ENCODE peak calls at places on chromosome 10, in six cellular contexts. One of them, this sample, is unnamed.

GRCh38 chr10:92066386-92066785 is 142.8 kb downstream of the BTAF1 start:
- DNase-seq in hepatocyte: no peak
- DNase-seq in breast epithelium: no peak
- DNase-seq in stomach: no peak
- DNase-seq in thoracic aorta: no peak
- DNase-seq in right lobe of liver: no peak
- DNase-seq in this sample: no peak

GRCh38 chr10:5501976-5502902 is 2.9 kb upstream of the CALML5 start:
- DNase-seq in hepatocyte: no peak
- DNase-seq in thoracic aorta: no peak
- DNase-seq in breast epithelium: no peak
- DNase-seq in stomach: no peak
- DNase-seq in right lobe of liver: no peak
- DNase-seq in this sample: no peak

GRCh38 chr10:100748251-100749058 is 3.1 kb downstream of the PAX2 start:
- DNase-seq in breast epithelium: no peak
- DNase-seq in hepatocyte: no peak
- DNase-seq in stomach: no peak
- DNase-seq in right lobe of liver: no peak
- DNase-seq in thoracic aorta: no peak
- DNase-seq in this sample: no peak

GRCh38 chr10:30591249-30591670 is 38.3 kb downstream of the LYZL2 start:
- DNase-seq in thoracic aorta: no peak
- DNase-seq in breast epithelium: no peak
- DNase-seq in right lobe of liver: no peak
- DNase-seq in hepatocyte: peak; percentile 72
- DNase-seq in stomach: no peak
- DNase-seq in this sample: peak; percentile 43

GRCh38 chr10:30390207-30390606 is 41.1 kb upstream of the MTPAP start:
- DNase-seq in thoracic aorta: no peak
- DNase-seq in hepatocyte: no peak
- DNase-seq in right lobe of liver: no peak
- DNase-seq in breast epithelium: no peak
- DNase-seq in stomach: no peak
- DNase-seq in this sample: no peak

GRCh38 chr10:74733612-74734011 is 92.8 kb upstream of the KAT6B start:
- DNase-seq in breast epithelium: no peak
- DNase-seq in stomach: no peak
- DNase-seq in hepatocyte: no peak
- DNase-seq in right lobe of liver: no peak
- DNase-seq in thoracic aorta: no peak
- DNase-seq in this sample: no peak

GRCh38 chr10:69239816-69240434 is 19.8 kb downstream of the HKDC1 start:
- DNase-seq in right lobe of liver: no peak
- DNase-seq in thoracic aorta: no peak
- DNase-seq in stomach: no peak
- DNase-seq in hepatocyte: no peak
- DNase-seq in breast epithelium: peak; percentile 44
- DNase-seq in this sample: no peak

GRCh38 chr10:42475168-42476098 is 162.9 kb downstream of the ZNF33B start:
- DNase-seq in thoracic aorta: no peak
- DNase-seq in stomach: no peak
- DNase-seq in breast epithelium: no peak
- DNase-seq in right lobe of liver: peak; percentile 57
- DNase-seq in hepatocyte: no peak
- DNase-seq in this sample: peak; percentile 40

GRCh38 chr10:127041561-127041960 is 136.3 kb downstream of the DOCK1 start:
- DNase-seq in hepatocyte: no peak
- DNase-seq in thoracic aorta: no peak
- DNase-seq in breast epithelium: no peak
- DNase-seq in right lobe of liver: no peak
- DNase-seq in stomach: no peak
- DNase-seq in this sample: peak; percentile 4

GRCh38 chr10:95278061-95278988 is 12.5 kb downstream of the PDLIM1 start:
- DNase-seq in stomach: no peak
- DNase-seq in hepatocyte: no peak
- DNase-seq in thoracic aorta: no peak
- DNase-seq in right lobe of liver: no peak
- DNase-seq in breast epithelium: no peak
- DNase-seq in this sample: no peak

GRCh38 chr10:93464826-93465388 is 17.2 kb downstream of the MYOF start:
- DNase-seq in breast epithelium: no peak
- DNase-seq in right lobe of liver: no peak
- DNase-seq in thoracic aorta: no peak
- DNase-seq in stomach: no peak
- DNase-seq in hepatocyte: no peak
- DNase-seq in this sample: no peak

GRCh38 chr10:112307631-112308502 is 24.7 kb downstream of the TECTB start:
- DNase-seq in breast epithelium: no peak
- DNase-seq in hepatocyte: peak; percentile 72
- DNase-seq in stomach: peak; percentile 68
- DNase-seq in right lobe of liver: peak; percentile 68
- DNase-seq in thoracic aorta: no peak
- DNase-seq in this sample: peak; percentile 63

GRCh38 chr10:19917756-19918478 is 101.7 kb downstream of the PLXDC2 start:
- DNase-seq in hepatocyte: no peak
- DNase-seq in right lobe of liver: no peak
- DNase-seq in breast epithelium: no peak
- DNase-seq in stomach: no peak
- DNase-seq in thoracic aorta: no peak
- DNase-seq in this sample: no peak

GRCh38 chr10:29774475-29774874 is 139.7 kb upstream of the SVIL start:
- DNase-seq in hepatocyte: no peak
- DNase-seq in right lobe of liver: no peak
- DNase-seq in stomach: no peak
- DNase-seq in breast epithelium: no peak
- DNase-seq in thoracic aorta: no peak
- DNase-seq in this sample: no peak

GRCh38 chr10:63977329-63977923 is 456.2 kb downstream of the REEP3 start:
- DNase-seq in breast epithelium: no peak
- DNase-seq in thoracic aorta: no peak
- DNase-seq in stomach: no peak
- DNase-seq in hepatocyte: peak; percentile 60
- DNase-seq in right lobe of liver: no peak
- DNase-seq in this sample: peak; percentile 55

GRCh38 chr10:114551310-114551972 is 106.6 kb downstream of the ABLIM1 start:
- DNase-seq in hepatocyte: peak; percentile 62
- DNase-seq in right lobe of liver: peak; percentile 62
- DNase-seq in breast epithelium: peak; percentile 44
- DNase-seq in thoracic aorta: no peak
- DNase-seq in stomach: peak; percentile 96
- DNase-seq in this sample: peak; percentile 76

GRCh38 chr10:122363722-122364463 is 10.6 kb upstream of the PLEKHA1 start:
- DNase-seq in right lobe of liver: no peak
- DNase-seq in breast epithelium: no peak
- DNase-seq in hepatocyte: no peak
- DNase-seq in stomach: no peak
- DNase-seq in thoracic aorta: no peak
- DNase-seq in this sample: no peak

GRCh38 chr10:101041252-101041761 is 10.3 kb downstream of the SFXN3 start:
- DNase-seq in breast epithelium: peak; percentile 86
- DNase-seq in hepatocyte: peak; percentile 92
- DNase-seq in thoracic aorta: peak; percentile 51
- DNase-seq in right lobe of liver: no peak
- DNase-seq in stomach: peak; percentile 86
- DNase-seq in this sample: peak; percentile 91

GRCh38 chr10:87928996-87929395 is 65.6 kb downstream of the PTEN start:
- DNase-seq in thoracic aorta: no peak
- DNase-seq in stomach: no peak
- DNase-seq in breast epithelium: no peak
- DNase-seq in right lobe of liver: no peak
- DNase-seq in hepatocyte: no peak
- DNase-seq in this sample: no peak

GRCh38 chr10:84838851-84839250 is 510.5 kb downstream of the CCSER2 start:
- DNase-seq in right lobe of liver: no peak
- DNase-seq in stomach: no peak
- DNase-seq in hepatocyte: no peak
- DNase-seq in breast epithelium: no peak
- DNase-seq in thoracic aorta: no peak
- DNase-seq in this sample: no peak

GRCh38 chr10:3122486-3123205 is 49.9 kb downstream of the PITRM1 start:
- DNase-seq in thoracic aorta: no peak
- DNase-seq in hepatocyte: no peak
- DNase-seq in right lobe of liver: no peak
- DNase-seq in stomach: no peak
- DNase-seq in breast epithelium: no peak
- DNase-seq in this sample: no peak

GRCh38 chr10:124403548-124403947 is 15.2 kb downstream of the OAT start:
- DNase-seq in hepatocyte: peak; percentile 90
- DNase-seq in stomach: peak; percentile 34
- DNase-seq in thoracic aorta: no peak
- DNase-seq in right lobe of liver: no peak
- DNase-seq in breast epithelium: no peak
- DNase-seq in this sample: peak; percentile 25

GRCh38 chr10:70743879-70744278 is 41.3 kb downstream of the TBATA start:
- DNase-seq in stomach: no peak
- DNase-seq in thoracic aorta: no peak
- DNase-seq in hepatocyte: no peak
- DNase-seq in breast epithelium: no peak
- DNase-seq in right lobe of liver: no peak
- DNase-seq in this sample: no peak

GRCh38 chr10:45655219-45655618 is 17.4 kb downstream of the ZFAND4 start:
- DNase-seq in thoracic aorta: no peak
- DNase-seq in breast epithelium: no peak
- DNase-seq in right lobe of liver: no peak
- DNase-seq in hepatocyte: no peak
- DNase-seq in stomach: no peak
- DNase-seq in this sample: no peak

GRCh38 chr10:74738985-74739567 is 87.3 kb upstream of the KAT6B start:
- DNase-seq in stomach: no peak
- DNase-seq in breast epithelium: no peak
- DNase-seq in hepatocyte: no peak
- DNase-seq in thoracic aorta: no peak
- DNase-seq in right lobe of liver: no peak
- DNase-seq in this sample: peak; percentile 28

GRCh38 chr10:7525314-7526016 is 114.6 kb upstream of the SFMBT2 start:
- DNase-seq in right lobe of liver: no peak
- DNase-seq in breast epithelium: peak; percentile 35
- DNase-seq in thoracic aorta: no peak
- DNase-seq in hepatocyte: peak; percentile 88
- DNase-seq in stomach: peak; percentile 50
- DNase-seq in this sample: peak; percentile 85

GRCh38 chr10:130352291-130352645 is 216.1 kb downstream of the GLRX3 start:
- DNase-seq in thoracic aorta: no peak
- DNase-seq in stomach: no peak
- DNase-seq in hepatocyte: no peak
- DNase-seq in right lobe of liver: no peak
- DNase-seq in breast epithelium: no peak
- DNase-seq in this sample: no peak

DNA sequence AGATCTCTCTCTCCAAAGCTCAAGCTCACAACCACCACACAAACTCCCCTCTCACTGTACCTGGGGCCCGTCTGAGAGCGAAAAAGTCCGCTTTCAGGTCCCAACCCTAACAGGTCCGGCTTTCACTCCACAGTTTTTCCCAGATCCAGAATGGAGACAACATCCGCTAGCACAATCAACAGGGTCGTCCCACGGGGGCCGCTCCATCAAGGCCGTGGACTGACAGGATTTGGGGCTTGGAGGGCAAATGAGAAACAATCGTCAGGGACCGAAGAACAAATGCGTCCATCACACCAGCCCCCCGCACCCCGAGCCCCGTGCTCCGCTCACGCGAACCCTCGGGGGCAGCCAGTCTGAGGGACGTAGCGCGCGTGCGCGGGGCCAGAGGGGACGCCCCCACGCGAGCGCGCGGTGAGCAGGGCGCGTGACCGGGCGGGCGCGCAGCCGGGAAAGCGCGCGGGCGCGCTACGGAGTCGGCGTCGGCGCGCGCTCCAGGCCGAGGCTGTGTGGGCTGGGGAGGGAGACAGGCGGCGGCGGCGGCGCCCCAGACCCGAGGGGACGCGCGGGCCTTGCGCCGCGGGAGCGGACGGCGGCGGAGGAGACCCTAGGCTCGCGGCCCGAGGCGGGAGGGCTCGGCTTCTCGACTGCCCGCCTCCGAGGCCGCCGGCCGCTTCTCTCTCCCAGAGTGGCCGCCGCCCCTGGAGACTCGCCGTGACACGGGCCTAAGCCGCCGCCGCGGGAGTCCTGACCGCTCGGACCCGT is at the start of gene SLK:
- DNase-seq in thoracic aorta: peak; percentile 11
- DNase-seq in right lobe of liver: peak; percentile 91
- DNase-seq in stomach: peak; percentile 85
- DNase-seq in hepatocyte: peak; percentile 97
- DNase-seq in breast epithelium: peak; percentile 65
- DNase-seq in this sample: peak; percentile 87
- H3K27ac ChIP-seq in thoracic aorta: peak within 1 kb of the TSS; percentile 89
- H3K27ac ChIP-seq in right lobe of liver: peak within 1 kb of the TSS; percentile 91
- H3K27ac ChIP-seq in stomach: peak within 1 kb of the TSS; percentile 94
- H3K27ac ChIP-seq in hepatocyte: peak within 1 kb of the TSS; percentile 98
- H3K27ac ChIP-seq in breast epithelium: peak within 1 kb of the TSS; percentile 96
- H3K27ac ChIP-seq in this sample: peak within 1 kb of the TSS; percentile 99

GRCh38 chr10:57579926-57580325 is 687.8 kb downstream of the IPMK start:
- DNase-seq in right lobe of liver: no peak
- DNase-seq in stomach: no peak
- DNase-seq in hepatocyte: peak; percentile 63
- DNase-seq in thoracic aorta: no peak
- DNase-seq in breast epithelium: no peak
- DNase-seq in this sample: no peak
- TF ChIP-seq CTCF in right lobe of liver: peak; percentile 55
- TF ChIP-seq CTCF in stomach: no peak
- TF ChIP-seq CTCF in hepatocyte: peak; percentile 69
- TF ChIP-seq CTCF in thoracic aorta: peak; percentile 26
- TF ChIP-seq CTCF in breast epithelium: no peak
- TF ChIP-seq CTCF in this sample: no peak

GRCh38 chr10:60480865-60481563 is 91.3 kb upstream of the ANK3 start:
- DNase-seq in stomach: peak; percentile 39
- DNase-seq in hepatocyte: peak; percentile 60
- DNase-seq in right lobe of liver: no peak
- DNase-seq in breast epithelium: no peak
- DNase-seq in thoracic aorta: peak; percentile 2
- DNase-seq in this sample: peak; percentile 21
- H3K27ac ChIP-seq in stomach: no peak overlapping the region
- H3K27ac ChIP-seq in hepatocyte: peak overlapping the region; percentile 6
- H3K27ac ChIP-seq in right lobe of liver: no peak overlapping the region
- H3K27ac ChIP-seq in breast epithelium: no peak overlapping the region
- H3K27ac ChIP-seq in thoracic aorta: no peak overlapping the region
- H3K27ac ChIP-seq in this sample: no peak overlapping the region

DNA sequence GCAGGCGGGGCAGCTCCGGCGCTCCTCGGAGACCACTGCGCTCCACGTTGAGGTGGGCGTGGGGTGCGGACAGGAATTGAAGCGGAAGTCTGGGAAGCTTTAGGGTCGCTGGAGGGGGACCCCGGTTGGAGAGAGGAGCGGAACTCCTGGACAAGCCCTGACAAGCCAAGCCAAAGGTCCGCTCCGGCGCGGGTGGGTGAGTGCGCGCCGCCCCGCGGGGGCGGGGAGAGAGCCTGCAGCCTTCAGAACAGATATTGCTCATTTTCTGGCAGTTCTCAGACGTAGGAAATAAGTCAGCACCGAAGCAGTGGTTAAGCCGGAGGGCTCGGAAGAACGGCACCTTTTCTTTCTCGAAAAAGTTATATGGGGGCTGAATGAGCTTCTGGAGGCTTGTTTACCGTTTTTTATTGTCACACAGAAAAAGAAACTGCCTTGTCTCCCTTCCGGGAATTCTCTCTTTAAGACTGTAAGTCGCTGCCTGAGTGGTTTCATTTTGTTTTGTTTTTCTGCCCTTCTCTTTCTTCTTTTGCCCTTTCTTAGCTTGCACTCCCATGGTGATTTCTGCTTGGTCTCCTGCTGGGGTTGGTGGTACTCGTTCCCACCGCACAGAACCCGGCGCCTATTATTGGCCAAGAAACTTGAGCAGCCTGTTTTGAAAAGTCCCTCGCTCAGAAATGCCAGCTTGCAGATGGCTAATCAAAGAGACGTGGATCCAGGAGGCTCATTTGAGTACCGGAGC is 732 bp downstream of the FAS start:
- DNase-seq in thoracic aorta: peak; percentile 35
- DNase-seq in breast epithelium: peak; percentile 72
- DNase-seq in hepatocyte: peak; percentile 64
- DNase-seq in right lobe of liver: peak; percentile 86
- DNase-seq in stomach: peak; percentile 55
- DNase-seq in this sample: peak; percentile 78
- TF ChIP-seq CTCF in thoracic aorta: no peak
- TF ChIP-seq CTCF in breast epithelium: no peak
- TF ChIP-seq CTCF in hepatocyte: no peak
- TF ChIP-seq CTCF in right lobe of liver: peak; percentile 5
- TF ChIP-seq CTCF in stomach: no peak
- TF ChIP-seq CTCF in this sample: no peak